ENCODE peak calls at places on chromosomes 7 and 10, in four cellular contexts. S is AG04450, I is AG08395, F is fibroblast of gingiva. K is an unnamed sample.

GRCh38 chr7:155340071-155340531 is 42.4 kb downstream of the INSIG1 start:
- DNase-seq in S (no peak), I (no peak), F (no peak), K (no peak)

GRCh38 chr10:13728898-13729535 is 142.3 kb downstream of the PRPF18 start:
- DNase-seq in S (no peak), F (no peak), I (no peak), K (no peak)

GRCh38 chr10:102610499-102610898 is 33.8 kb upstream of the TRIM8 start:
- DNase-seq in S (no peak), I (no peak), F (no peak), K (no peak)

GRCh38 chr10:18226336-18226735 is 86.1 kb downstream of the CACNB2 start:
- DNase-seq in F (no peak), I (no peak), S (no peak), K (no peak)

GRCh38 chr7:81025360-81025759 is 106.5 kb upstream of the SEMA3C start:
- DNase-seq in F (no peak), I (no peak), S (no peak), K (no peak)

GRCh38 chr7:151339651-151340377 is 1.8 kb upstream of the NUB1 start:
- DNase-seq in I (no peak), F (no peak), S (no peak), K (peak)

GRCh38 chr7:156768698-156769472 is 124.1 kb downstream of the LMBR1 start:
- DNase-seq in F (no peak), I (no peak), S (no peak), K (no peak)

GRCh38 chr7:133797818-133798485 is 329.2 kb upstream of the LRGUK start:
- DNase-seq in S (peak), F (peak), I (peak), K (no peak)

GRCh38 chr7:154909241-154910105 is 93.5 kb downstream of the PAXIP1 start:
- DNase-seq in S (no peak), I (no peak), F (no peak), K (no peak)

GRCh38 chr10:60399343-60399742 is 9.7 kb upstream of the ANK3 start:
- DNase-seq in S (no peak), F (no peak), I (no peak), K (no peak)

GRCh38 chr10:81018898-81019890 is 481.5 kb downstream of the SH2D4B start:
- DNase-seq in F (peak), S (no peak), I (peak), K (no peak)

GRCh38 chr10:99532687-99533495 is at the start of gene NKX2-3:
- DNase-seq in I (no peak), F (no peak), S (no peak), K (no peak)

GRCh38 chr7:82726038-82726800 is 282.6 kb upstream of the CACNA2D1 start:
- DNase-seq in F (peak), S (no peak), I (no peak), K (no peak)

GRCh38 chr7:158558816-158559215 is 28.8 kb downstream of the PTPRN2 start:
- DNase-seq in S (no peak), F (no peak), I (no peak), K (no peak)

GRCh38 chr7:135160858-135161653 is 9.5 kb downstream of the CYREN start:
- DNase-seq in I (no peak), S (no peak), F (no peak), K (no peak)

GRCh38 chr10:102644066-102644645 is at the start of gene TRIM8:
- DNase-seq in I (no peak), S (no peak), F (peak), K (no peak)

GRCh38 chr10:4334853-4335252 is 491.2 kb upstream of the AKR1E2 start:
- DNase-seq in S (no peak), I (no peak), F (no peak), K (no peak)

GRCh38 chr10:86585037-86585725 is 63.6 kb upstream of the WAPL start:
- DNase-seq in S (no peak), I (peak), F (peak), K (peak)

GRCh38 chr7:47145326-47145725 is 436.6 kb downstream of the TNS3 start:
- DNase-seq in I (no peak), F (no peak), S (no peak), K (no peak)

GRCh38 chr10:124739119-124739921 is 4.9 kb downstream of the FAM53B start:
- DNase-seq in S (no peak), I (no peak), F (no peak), K (peak)

GRCh38 chr7:114388021-114388420 is 26.6 kb upstream of the FOXP2 start:
- DNase-seq in S (no peak), F (no peak), I (no peak), K (no peak)

GRCh38 chr7:158527495-158527894 is 60.1 kb downstream of the PTPRN2 start:
- DNase-seq in S (no peak), F (no peak), I (no peak), K (no peak)

GRCh38 chr7:44431091-44431608 is 59.3 kb downstream of the NUDCD3 start:
- DNase-seq in S (no peak), F (no peak), I (no peak), K (no peak)

GRCh38 chr10:95818663-95819062 is 62.7 kb downstream of the ENTPD1 start:
- DNase-seq in I (peak), S (peak), F (peak), K (no peak)

GRCh38 chr10:31830887-31831286 is 97.7 kb downstream of the ARHGAP12 start:
- DNase-seq in S (no peak), F (peak), I (peak), K (no peak)

GRCh38 chr10:48935141-48935540 is 4.5 kb downstream of the LRRC18 start:
- DNase-seq in F (no peak), S (no peak), I (peak), K (peak)

GRCh38 chr7:5429253-5429856 is 5.7 kb upstream of the TNRC18 start:
- DNase-seq in S (no peak), I (no peak), F (peak), K (no peak)

GRCh38 chr7:130294314-130294713 is 1.4 kb downstream of the CPA4 start:
- DNase-seq in F (no peak), I (peak), S (peak), K (no peak)

GRCh38 chr10:22245567-22245966 is 27.8 kb upstream of the EBLN1 start:
- DNase-seq in I (peak), F (no peak), S (no peak), K (no peak)

GRCh38 chr10:90695915-90696676 is 161.7 kb downstream of the HTR7 start:
- DNase-seq in I (no peak), F (no peak), S (no peak), K (no peak)

GRCh38 chr7:69967152-69967591 is 368.9 kb downstream of the AUTS2 start:
- DNase-seq in I (no peak), F (no peak), S (no peak), K (peak)

GRCh38 chr7:44077061-44077460 is 5.3 kb downstream of the POLM start:
- DNase-seq in I (no peak), F (no peak), S (no peak), K (no peak)

GRCh38 chr10:125216309-125216708 is 55.9 kb upstream of the CTBP2 start:
- DNase-seq in S (no peak), I (no peak), F (no peak), K (no peak)

GRCh38 chr7:28036748-28037147 is 143.8 kb downstream of the JAZF1 start:
- DNase-seq in F (no peak), I (no peak), S (no peak), K (no peak)

GRCh38 chr7:100806276-100806675 is 21.0 kb downstream of the EPHB4 start:
- DNase-seq in F (no peak), I (no peak), S (no peak), K (no peak)

GRCh38 chr7:78379148-78379547 is 580.6 kb downstream of the PHTF2 start:
- DNase-seq in S (peak), I (peak), F (no peak), K (no peak)

GRCh38 chr10:133274751-133275682 is 1.7 kb downstream of the ADAM8 start:
- DNase-seq in S (no peak), I (no peak), F (no peak), K (no peak)

GRCh38 chr7:128890306-128891109 is 20.0 kb downstream of the KCP start:
- DNase-seq in S (no peak), F (no peak), I (no peak), K (no peak)